ENCODE peak calls at places on chromosomes 7 and 10, in seven cellular contexts. One of them, this sample, is unnamed.

GRCh38 chr10:86711957-86712708 is 43.8 kb downstream of the LDB3 start:
- DNase-seq in NCI-H2029 treated with DMSO at 0.1 percent for 48 hours: no peak
- DNase-seq in Peyer's patch: no peak
- DNase-seq in GM23248: no peak
- DNase-seq in stimulated activated CD4-positive, alpha-beta T cell treated with anti-CD3 and anti-CD28 coated beads, TNF-alpha, amount 100 ng/mL, for 48 hours: peak; percentile 7
- DNase-seq in T1000: peak; percentile 48
- DNase-seq in germinal center: peak; percentile 82
- DNase-seq in this sample: peak; percentile 31

GRCh38 chr7:3722396-3722846 is 421.4 kb downstream of the SDK1 start:
- DNase-seq in T1000: no peak
- DNase-seq in stimulated activated CD4-positive, alpha-beta T cell treated with anti-CD3 and anti-CD28 coated beads, TNF-alpha, amount 100 ng/mL, for 48 hours: no peak
- DNase-seq in NCI-H2029 treated with DMSO at 0.1 percent for 48 hours: no peak
- DNase-seq in germinal center: peak; percentile 45
- DNase-seq in GM23248: no peak
- DNase-seq in Peyer's patch: no peak
- DNase-seq in this sample: no peak

GRCh38 chr7:104548861-104549260 is 220.5 kb downstream of the LHFPL3 start:
- DNase-seq in GM23248: no peak
- DNase-seq in Peyer's patch: no peak
- DNase-seq in T1000: no peak
- DNase-seq in stimulated activated CD4-positive, alpha-beta T cell treated with anti-CD3 and anti-CD28 coated beads, TNF-alpha, amount 100 ng/mL, for 48 hours: no peak
- DNase-seq in NCI-H2029 treated with DMSO at 0.1 percent for 48 hours: peak; percentile 1
- DNase-seq in germinal center: no peak
- DNase-seq in this sample: peak; percentile 45

GRCh38 chr7:150404172-150404784 is 25.1 kb downstream of the ZNF775 start:
- DNase-seq in GM23248: peak; percentile 29
- DNase-seq in NCI-H2029 treated with DMSO at 0.1 percent for 48 hours: no peak
- DNase-seq in germinal center: peak; percentile 23
- DNase-seq in stimulated activated CD4-positive, alpha-beta T cell treated with anti-CD3 and anti-CD28 coated beads, TNF-alpha, amount 100 ng/mL, for 48 hours: no peak
- DNase-seq in Peyer's patch: no peak
- DNase-seq in T1000: no peak
- DNase-seq in this sample: no peak

GRCh38 chr7:20185988-20186387 is 31.2 kb downstream of the MACC1 start:
- DNase-seq in NCI-H2029 treated with DMSO at 0.1 percent for 48 hours: no peak
- DNase-seq in T1000: no peak
- DNase-seq in germinal center: no peak
- DNase-seq in Peyer's patch: no peak
- DNase-seq in stimulated activated CD4-positive, alpha-beta T cell treated with anti-CD3 and anti-CD28 coated beads, TNF-alpha, amount 100 ng/mL, for 48 hours: no peak
- DNase-seq in GM23248: no peak
- DNase-seq in this sample: no peak

GRCh38 chr10:95480901-95481491 is 80.2 kb downstream of the SORBS1 start:
- DNase-seq in stimulated activated CD4-positive, alpha-beta T cell treated with anti-CD3 and anti-CD28 coated beads, TNF-alpha, amount 100 ng/mL, for 48 hours: no peak
- DNase-seq in Peyer's patch: no peak
- DNase-seq in NCI-H2029 treated with DMSO at 0.1 percent for 48 hours: no peak
- DNase-seq in GM23248: peak; percentile 52
- DNase-seq in T1000: no peak
- DNase-seq in germinal center: no peak
- DNase-seq in this sample: no peak

GRCh38 chr10:123665371-123666286 is 526 bp upstream of the GPR26 start:
- DNase-seq in NCI-H2029 treated with DMSO at 0.1 percent for 48 hours: no peak
- DNase-seq in T1000: no peak
- DNase-seq in stimulated activated CD4-positive, alpha-beta T cell treated with anti-CD3 and anti-CD28 coated beads, TNF-alpha, amount 100 ng/mL, for 48 hours: no peak
- DNase-seq in Peyer's patch: no peak
- DNase-seq in GM23248: no peak
- DNase-seq in germinal center: no peak
- DNase-seq in this sample: no peak

GRCh38 chr10:96168546-96168945 is 38.4 kb downstream of the ZNF518A start:
- DNase-seq in GM23248: peak; percentile 6
- DNase-seq in germinal center: no peak
- DNase-seq in NCI-H2029 treated with DMSO at 0.1 percent for 48 hours: no peak
- DNase-seq in stimulated activated CD4-positive, alpha-beta T cell treated with anti-CD3 and anti-CD28 coated beads, TNF-alpha, amount 100 ng/mL, for 48 hours: no peak
- DNase-seq in T1000: no peak
- DNase-seq in Peyer's patch: no peak
- DNase-seq in this sample: no peak

GRCh38 chr7:101363734-101364374 is 1.2 kb downstream of the COL26A1 start:
- DNase-seq in T1000: no peak
- DNase-seq in stimulated activated CD4-positive, alpha-beta T cell treated with anti-CD3 and anti-CD28 coated beads, TNF-alpha, amount 100 ng/mL, for 48 hours: peak; percentile 51
- DNase-seq in NCI-H2029 treated with DMSO at 0.1 percent for 48 hours: no peak
- DNase-seq in germinal center: peak; percentile 87
- DNase-seq in Peyer's patch: peak; percentile 77
- DNase-seq in GM23248: peak; percentile 78
- DNase-seq in this sample: peak; percentile 63

GRCh38 chr7:52447781-52448180 is 587.7 kb upstream of the POM121L12 start:
- DNase-seq in NCI-H2029 treated with DMSO at 0.1 percent for 48 hours: no peak
- DNase-seq in Peyer's patch: no peak
- DNase-seq in germinal center: no peak
- DNase-seq in GM23248: no peak
- DNase-seq in stimulated activated CD4-positive, alpha-beta T cell treated with anti-CD3 and anti-CD28 coated beads, TNF-alpha, amount 100 ng/mL, for 48 hours: no peak
- DNase-seq in T1000: no peak
- DNase-seq in this sample: no peak

GRCh38 chr10:29157321-29157720 is 131.5 kb upstream of the LYZL1 start:
- DNase-seq in T1000: no peak
- DNase-seq in Peyer's patch: no peak
- DNase-seq in NCI-H2029 treated with DMSO at 0.1 percent for 48 hours: no peak
- DNase-seq in stimulated activated CD4-positive, alpha-beta T cell treated with anti-CD3 and anti-CD28 coated beads, TNF-alpha, amount 100 ng/mL, for 48 hours: no peak
- DNase-seq in GM23248: no peak
- DNase-seq in germinal center: no peak
- DNase-seq in this sample: no peak

GRCh38 chr10:61761825-61762217 is 99.1 kb downstream of the CABCOCO1 start:
- DNase-seq in stimulated activated CD4-positive, alpha-beta T cell treated with anti-CD3 and anti-CD28 coated beads, TNF-alpha, amount 100 ng/mL, for 48 hours: no peak
- DNase-seq in GM23248: no peak
- DNase-seq in Peyer's patch: no peak
- DNase-seq in NCI-H2029 treated with DMSO at 0.1 percent for 48 hours: no peak
- DNase-seq in T1000: no peak
- DNase-seq in germinal center: no peak
- DNase-seq in this sample: no peak

This sample was measured in MCF 10A.